ENCODE peak calls at places on chromosomes 4 and X, in five cellular contexts. S is heart left ventricle, J is thyroid gland, K is IMR-90, U is HCEC 1CT. C is an unnamed sample.

GRCh38 chr4:114384629-114385028 is 214.0 kb upstream of the UGT8 start:
- DNase-seq in J (no peak), S (no peak), U (peak; percentile 39), K (peak; percentile 77), C (no peak)

GRCh38 chr4:183599690-183600089 is 59.3 kb downstream of the RWDD4 start:
- DNase-seq in J (no peak), U (no peak), K (no peak), S (no peak), C (no peak)

GRCh38 chr4:78298618-78299017 is 241.5 kb downstream of the FRAS1 start:
- DNase-seq in J (no peak), U (peak; percentile 54), K (peak; percentile 58), S (no peak), C (no peak)

GRCh38 chrX:39152106-39152649 is 350.9 kb downstream of the MID1IP1 start:
- DNase-seq in J (no peak), K (no peak), U (no peak), S (no peak), C (peak; percentile 60)

GRCh38 chr4:6768539-6768905 is 14.0 kb upstream of the KIAA0232 start:
- DNase-seq in S (peak; percentile 67), U (peak; percentile 5), J (no peak), K (peak; percentile 37), C (peak; percentile 43)

GRCh38 chr4:184362338-184362737 is 112.0 kb downstream of the IRF2 start:
- DNase-seq in S (no peak), J (no peak), U (no peak), K (no peak), C (no peak)

GRCh38 chrX:107935664-107936433 is 46.3 kb downstream of the TEX13B start:
- DNase-seq in K (no peak), U (peak; percentile 2), J (no peak), S (no peak), C (no peak)

GRCh38 chr4:77617203-77617602 is 11.6 kb downstream of the CXCL13 start:
- DNase-seq in S (no peak), K (no peak), U (no peak), J (no peak), C (no peak)

GRCh38 chrX:119118780-119119395 is 8.7 kb downstream of the KIAA1210 start:
- DNase-seq in S (peak; percentile 28), K (peak; percentile 42), U (peak; percentile 16), J (peak; percentile 31), C (peak; percentile 43)

GRCh38 chr4:152860057-152860456 is 76.1 kb upstream of the FHDC1 start:
- DNase-seq in U (no peak), J (no peak), S (no peak), K (no peak), C (no peak)

GRCh38 chr4:75948822-75949444 is 8.1 kb upstream of the NAAA start:
- DNase-seq in S (no peak), J (no peak), U (no peak), K (no peak), C (no peak)

GRCh38 chrX:138858946-138859345 is 147.4 kb upstream of the FGF13 start:
- DNase-seq in U (peak; percentile 55), J (no peak), K (no peak), S (no peak), C (no peak)

GRCh38 chr4:5541154-5541553 is 167.2 kb downstream of the EVC2 start:
- DNase-seq in U (no peak), S (no peak), K (no peak), J (no peak), C (no peak)

GRCh38 chr4:187724526-187724925 is 271.0 kb upstream of the ZFP42 start:
- DNase-seq in S (no peak), K (no peak), U (no peak), J (no peak), C (no peak)